ENCODE peak calls at places on chromosomes 3 and 15, in five cellular contexts. P is epithelial cell of prostate, B is Right ventricle myocardium inferior, Y is heart left ventricle, I is ovary. D is an unnamed sample.

GRCh38 chr3:60746043-60746638 is 505.1 kb downstream of the FHIT start:
- DNase-seq in B (no peak), Y (no peak), I (no peak), P (no peak), D (no peak)

GRCh38 chr15:31365655-31366127 is 39.1 kb downstream of the KLF13 start:
- DNase-seq in Y (peak), P (no peak), B (peak), I (peak), D (peak)

GRCh38 chr3:188266581-188267274 is 112.8 kb downstream of the LPP start:
- DNase-seq in I (no peak), P (no peak), Y (no peak), B (no peak), D (no peak)

GRCh38 chr15:39922450-39923092 is 2.5 kb upstream of the GPR176 start:
- DNase-seq in P (no peak), Y (no peak), B (no peak), I (no peak), D (no peak)

GRCh38 chr3:42229942-42230688 is 35.9 kb downstream of the CCK start:
- DNase-seq in B (no peak), P (no peak), Y (no peak), I (no peak), D (no peak)

GRCh38 chr3:100891033-100891432 is 102.2 kb downstream of the ABI3BP start:
- DNase-seq in Y (no peak), P (no peak), B (no peak), I (no peak), D (no peak)

GRCh38 chr3:122903171-122903570 is 108.3 kb downstream of the SLC49A4 start:
- DNase-seq in P (no peak), B (no peak), I (no peak), Y (no peak), D (no peak)

GRCh38 chr3:17258823-17259436 is 374.2 kb downstream of the PLCL2 start:
- DNase-seq in B (no peak), Y (no peak), I (no peak), P (no peak), D (no peak)

GRCh38 chr3:115800489-115801080 is 177.3 kb downstream of the GAP43 start:
- DNase-seq in I (no peak), Y (no peak), B (no peak), P (no peak), D (peak)

GRCh38 chr3:99509224-99509623 is 129.2 kb upstream of the COL8A1 start:
- DNase-seq in B (no peak), Y (no peak), P (no peak), I (no peak), D (no peak)

GRCh38 chr3:158105124-158105709 is 1.0 kb downstream of the SHOX2 start:
- DNase-seq in I (no peak), P (no peak), Y (no peak), B (peak), D (peak)

GRCh38 chr3:87833039-87833377 is 225.8 kb downstream of the CGGBP1 start:
- DNase-seq in Y (no peak), B (no peak), I (no peak), P (no peak), D (no peak)

GRCh38 chr15:88454867-88455810 is 12.0 kb downstream of the MRPL46 start:
- DNase-seq in P (peak), Y (no peak), B (no peak), I (peak), D (peak)

GRCh38 chr3:53236112-53236841 is 19.5 kb downstream of the TKT start:
- DNase-seq in P (no peak), I (peak), B (peak), Y (peak), D (peak)

GRCh38 chr3:133746722-133747086 is 511 bp downstream of the TF start:
- DNase-seq in P (no peak), I (no peak), Y (no peak), B (no peak), D (no peak)

GRCh38 chr3:161156936-161157335 is 51.8 kb upstream of the B3GALNT1 start:
- DNase-seq in P (no peak), Y (no peak), B (no peak), I (no peak), D (no peak)

GRCh38 chr3:27746838-27747237 is 24.7 kb upstream of the EOMES start:
- DNase-seq in P (no peak), B (no peak), Y (no peak), I (no peak), D (no peak)

GRCh38 chr3:112822116-112823055 is 24.3 kb downstream of the CD200R1L start:
- DNase-seq in B (no peak), P (no peak), I (no peak), Y (no peak), D (no peak)

GRCh38 chr3:50165388-50166308 is 10.5 kb downstream of the SEMA3F start:
- DNase-seq in P (no peak), B (no peak), I (peak), Y (peak), D (no peak)

GRCh38 chr15:78537266-78537665 is 3.0 kb upstream of the PSMA4 start:
- DNase-seq in B (no peak), P (no peak), I (no peak), Y (no peak), D (no peak)

GRCh38 chr3:127684871-127685707 is 12.3 kb downstream of the ABTB1 start:
- DNase-seq in B (no peak), Y (peak), I (peak), P (no peak), D (peak)

GRCh38 chr15:53665930-53666329 is 93.5 kb downstream of the WDR72 start:
- DNase-seq in B (no peak), I (no peak), P (no peak), Y (no peak), D (no peak)

GRCh38 chr15:98941595-98942255 is 65.9 kb downstream of the PGPEP1L start:
- DNase-seq in B (no peak), I (no peak), Y (no peak), P (no peak), D (no peak)

D was measured in adrenal gland.